ENCODE peak calls at places on chromosomes 7 and 10, in eight cellular contexts. I is HCT116; G is endothelial cell; X is activated T-cell treated with anti-CD3 and anti-CD28 coated beads, Interleukin-2, amount 50 U/mL, for 48 hours; N is stimulated activated CD4-positive, alpha-beta T cell treated with anti-CD3 and anti-CD28 coated beads, Interleukin-2, amount 100 ng/mL, for 48 hours; P is GM23338; M is activated gamma-delta T cell treated with Interleukin-2 at 50 U/mL for 16 hours; B is prostate gland. T is an unnamed sample.
A peak's percentile ranks its signal among the peaks of the same experiment; 100 is the strongest.

GRCh38 chr7:80392229-80393169 is 119.4 kb downstream of the GNAT3 start:
- DNase-seq in I (peak; percentile 7), G (no peak), X (no peak), N (no peak), P (no peak), M (no peak), B (no peak), T (peak; percentile 56)

GRCh38 chr7:31062746-31063435 is 10.8 kb downstream of the ADCYAP1R1 start:
- DNase-seq in I (no peak), G (no peak), X (no peak), N (no peak), P (no peak), M (no peak), B (no peak), T (no peak)

GRCh38 chr7:134701272-134701671 is 54.6 kb downstream of the BPGM start:
- DNase-seq in I (no peak), G (no peak), X (no peak), N (no peak), P (peak; percentile 74), M (peak; percentile 40), B (no peak), T (no peak)

GRCh38 chr7:30874656-30875317 is 36.9 kb upstream of the AQP1 start:
- DNase-seq in I (no peak), G (no peak), X (no peak), N (no peak), P (no peak), M (no peak), B (no peak), T (no peak)

GRCh38 chr7:1232623-1233327 is at the start of gene UNCX:
- DNase-seq in I (no peak), G (no peak), X (no peak), N (no peak), P (peak; percentile 90), M (no peak), B (no peak), T (no peak)

GRCh38 chr7:105656922-105657521 is 75.7 kb upstream of the EFCAB10 start:
- DNase-seq in I (peak; percentile 19), G (peak; percentile 65), X (peak; percentile 80), N (peak; percentile 76), P (peak; percentile 95), M (peak; percentile 74), B (no peak), T (no peak)

GRCh38 chr7:116779222-116779621 is 83.2 kb upstream of the CAPZA2 start:
- DNase-seq in I (no peak), G (no peak), X (no peak), N (no peak), P (no peak), M (no peak), B (no peak), T (no peak)

GRCh38 chr10:110525349-110526260 is 27.9 kb downstream of the DUSP5 start:
- DNase-seq in I (no peak), G (no peak), X (peak; percentile 13), N (no peak), P (no peak), M (no peak), B (no peak), T (peak; percentile 65)

GRCh38 chr10:17406036-17406834 is 48.2 kb downstream of the ST8SIA6 start:
- DNase-seq in I (no peak), G (no peak), X (no peak), N (no peak), P (peak; percentile 54), M (no peak), B (no peak), T (no peak)

GRCh38 chr7:100132697-100133137 is 6.0 kb downstream of the MBLAC1 start:
- DNase-seq in I (no peak), G (peak; percentile 70), X (peak; percentile 72), N (peak; percentile 58), P (peak; percentile 89), M (peak; percentile 59), B (peak; percentile 44), T (peak; percentile 62)

GRCh38 chr7:8582723-8583122 is 149.3 kb downstream of the NXPH1 start:
- DNase-seq in I (no peak), G (no peak), X (no peak), N (no peak), P (no peak), M (no peak), B (no peak), T (no peak)

GRCh38 chr10:102133373-102134195 is 744 bp downstream of the PPRC1 start:
- DNase-seq in I (no peak), G (peak; percentile 66), X (peak; percentile 79), N (peak; percentile 53), P (peak; percentile 69), M (peak; percentile 31), B (peak; percentile 51), T (peak; percentile 67)

GRCh38 chr10:11331178-11331577 is 280.3 kb downstream of the USP6NL start:
- DNase-seq in I (no peak), G (no peak), X (no peak), N (no peak), P (no peak), M (no peak), B (no peak), T (no peak)

GRCh38 chr10:7625836-7626235 is 40.9 kb downstream of the ITIH5 start:
- DNase-seq in I (no peak), G (no peak), X (no peak), N (no peak), P (no peak), M (no peak), B (no peak), T (peak; percentile 16)

GRCh38 chr10:79102056-79102874 is 33.5 kb downstream of the ZMIZ1 start:
- DNase-seq in I (no peak), G (no peak), X (no peak), N (no peak), P (peak; percentile 41), M (no peak), B (peak; percentile 37), T (peak; percentile 42)